ENCODE peak calls at places on chromosomes 6 and 20, in six cellular contexts. T, P, B, G, W and A are unnamed samples.

GRCh38 chr20:32980131-32980941 is 23.9 kb downstream of the SUN5 start:
- DNase-seq in T (no peak), W (no peak), P (no peak), G (no peak), B (peak), A (no peak)

GRCh38 chr6:138188278-138188923 is 26.7 kb downstream of the ARFGEF3 start:
- DNase-seq in B (no peak), W (no peak), T (no peak), P (no peak), G (no peak), A (no peak)

GRCh38 chr6:45566882-45567281 is 189.1 kb upstream of the SUPT3H start:
- DNase-seq in T (no peak), B (no peak), W (no peak), P (no peak), G (no peak), A (no peak)

GRCh38 chr6:41778895-41779294 is 805 bp downstream of the FRS3 start:
- DNase-seq in P (no peak), G (no peak), B (no peak), W (no peak), T (no peak), A (no peak)

GRCh38 chr6:169794317-169795055 is 43.1 kb downstream of the ERMARD start:
- DNase-seq in B (no peak), P (no peak), T (no peak), G (no peak), W (no peak), A (no peak)

GRCh38 chr20:23397961-23398360 is 23.3 kb downstream of the NAPB start:
- DNase-seq in B (no peak), W (no peak), P (no peak), G (no peak), T (no peak), A (no peak)

GRCh38 chr6:41581381-41581991 is 35.3 kb downstream of the FOXP4 start:
- DNase-seq in P (peak), T (no peak), G (no peak), B (peak), W (no peak), A (no peak)

GRCh38 chr6:128465368-128466343 is 54.7 kb downstream of the PTPRK start:
- DNase-seq in P (no peak), B (no peak), T (no peak), W (no peak), G (no peak), A (no peak)